ENCODE peak calls at places on chromosome 20, in ten cellular contexts. One of them, this sample, is unnamed. For H3K4me1, the result is how much of the 10 kb centered on the place peaks cover.

GRCh38 chr20:33875055-33875454 is 63.9 kb downstream of the CHMP4B start:
- DNase-seq in heart right ventricle: no peak
- DNase-seq in cardiac muscle cell: no peak
- DNase-seq in A549: no peak
- DNase-seq in endodermal cell: no peak
- DNase-seq in CD8-positive, alpha-beta T cell: no peak
- DNase-seq in astrocyte: no peak
- DNase-seq in mesenchymal stem cell: no peak
- DNase-seq in pancreas: no peak
- DNase-seq in body of pancreas: no peak
- DNase-seq in this sample: no peak

GRCh38 chr20:37363221-37364012 is 17.5 kb downstream of the SRC start:
- DNase-seq in heart right ventricle: no peak
- DNase-seq in cardiac muscle cell: no peak
- DNase-seq in A549: no peak
- DNase-seq in endodermal cell: no peak
- DNase-seq in CD8-positive, alpha-beta T cell: no peak
- DNase-seq in astrocyte: no peak
- DNase-seq in mesenchymal stem cell: no peak
- DNase-seq in pancreas: no peak
- DNase-seq in body of pancreas: peak
- DNase-seq in this sample: no peak

GRCh38 chr20:2692886-2693285 is 306 bp downstream of the EBF4 start:
- DNase-seq in heart right ventricle: no peak
- DNase-seq in cardiac muscle cell: peak
- DNase-seq in A549: peak
- DNase-seq in endodermal cell: peak
- DNase-seq in CD8-positive, alpha-beta T cell: no peak
- DNase-seq in astrocyte: no peak
- DNase-seq in mesenchymal stem cell: no peak
- DNase-seq in pancreas: no peak
- DNase-seq in body of pancreas: peak
- DNase-seq in this sample: no peak

GRCh38 chr20:57787969-57788781 is 78.4 kb upstream of the PMEPA1 start:
- DNase-seq in heart right ventricle: no peak
- DNase-seq in cardiac muscle cell: no peak
- DNase-seq in A549: no peak
- DNase-seq in endodermal cell: peak
- DNase-seq in CD8-positive, alpha-beta T cell: no peak
- DNase-seq in astrocyte: no peak
- DNase-seq in mesenchymal stem cell: no peak
- DNase-seq in pancreas: no peak
- DNase-seq in body of pancreas: no peak
- DNase-seq in this sample: no peak

GRCh38 chr20:47146703-47147102 is 209.8 kb downstream of the ZMYND8 start:
- DNase-seq in heart right ventricle: no peak
- DNase-seq in cardiac muscle cell: peak
- DNase-seq in A549: no peak
- DNase-seq in endodermal cell: no peak
- DNase-seq in CD8-positive, alpha-beta T cell: no peak
- DNase-seq in astrocyte: peak
- DNase-seq in mesenchymal stem cell: peak
- DNase-seq in pancreas: no peak
- DNase-seq in body of pancreas: no peak
- DNase-seq in this sample: no peak

GRCh38 chr20:52682271-52682670 is 289.9 kb upstream of the TSHZ2 start:
- DNase-seq in heart right ventricle: no peak
- DNase-seq in cardiac muscle cell: no peak
- DNase-seq in A549: no peak
- DNase-seq in endodermal cell: no peak
- DNase-seq in CD8-positive, alpha-beta T cell: no peak
- DNase-seq in astrocyte: no peak
- DNase-seq in mesenchymal stem cell: no peak
- DNase-seq in pancreas: no peak
- DNase-seq in body of pancreas: no peak
- DNase-seq in this sample: no peak

GRCh38 chr20:58908941-58909340 is 56.4 kb downstream of the GNAS start:
- DNase-seq in heart right ventricle: no peak
- DNase-seq in cardiac muscle cell: no peak
- DNase-seq in A549: no peak
- DNase-seq in endodermal cell: no peak
- DNase-seq in CD8-positive, alpha-beta T cell: no peak
- DNase-seq in astrocyte: no peak
- DNase-seq in mesenchymal stem cell: no peak
- DNase-seq in pancreas: no peak
- DNase-seq in body of pancreas: no peak
- DNase-seq in this sample: no peak

GRCh38 chr20:34396408-34396807 is 33.3 kb downstream of the ITCH start:
- DNase-seq in heart right ventricle: no peak
- DNase-seq in cardiac muscle cell: no peak
- DNase-seq in A549: no peak
- DNase-seq in endodermal cell: no peak
- DNase-seq in CD8-positive, alpha-beta T cell: no peak
- DNase-seq in astrocyte: no peak
- DNase-seq in mesenchymal stem cell: no peak
- DNase-seq in pancreas: no peak
- DNase-seq in body of pancreas: no peak
- DNase-seq in this sample: no peak

GRCh38 chr20:52361650-52362049 is 170.1 kb upstream of the ZFP64 start:
- DNase-seq in heart right ventricle: no peak
- DNase-seq in cardiac muscle cell: no peak
- DNase-seq in A549: no peak
- DNase-seq in endodermal cell: no peak
- DNase-seq in CD8-positive, alpha-beta T cell: no peak
- DNase-seq in astrocyte: no peak
- DNase-seq in mesenchymal stem cell: no peak
- DNase-seq in pancreas: no peak
- DNase-seq in body of pancreas: no peak
- DNase-seq in this sample: no peak

GRCh38 chr20:59184880-59185447 is 21.3 kb downstream of the ZNF831 start:
- DNase-seq in heart right ventricle: no peak
- DNase-seq in cardiac muscle cell: peak
- DNase-seq in A549: no peak
- DNase-seq in endodermal cell: no peak
- DNase-seq in CD8-positive, alpha-beta T cell: no peak
- DNase-seq in astrocyte: no peak
- DNase-seq in mesenchymal stem cell: no peak
- DNase-seq in pancreas: no peak
- DNase-seq in body of pancreas: no peak
- DNase-seq in this sample: no peak

GRCh38 chr20:50856475-50857041 is 61.7 kb downstream of the BCAS4 start:
- DNase-seq in heart right ventricle: no peak
- DNase-seq in cardiac muscle cell: no peak
- DNase-seq in A549: no peak
- DNase-seq in endodermal cell: no peak
- DNase-seq in CD8-positive, alpha-beta T cell: no peak
- DNase-seq in astrocyte: no peak
- DNase-seq in mesenchymal stem cell: no peak
- DNase-seq in pancreas: no peak
- DNase-seq in body of pancreas: no peak
- DNase-seq in this sample: no peak
- H3K4me1 ChIP-seq in heart right ventricle: under half
- H3K4me1 ChIP-seq in cardiac muscle cell: under half
- H3K4me1 ChIP-seq in A549: under half
- H3K4me1 ChIP-seq in endodermal cell: under half
- H3K4me1 ChIP-seq in CD8-positive, alpha-beta T cell: under half
- H3K4me1 ChIP-seq in astrocyte: under half
- H3K4me1 ChIP-seq in mesenchymal stem cell: under half
- H3K4me1 ChIP-seq in pancreas: under half
- H3K4me1 ChIP-seq in body of pancreas: under half
- H3K4me1 ChIP-seq in this sample: under half

GRCh38 chr20:63732118-63733095 is 4.1 kb upstream of the LIME1 start:
- DNase-seq in heart right ventricle: no peak
- DNase-seq in cardiac muscle cell: no peak
- DNase-seq in A549: no peak
- DNase-seq in endodermal cell: no peak
- DNase-seq in CD8-positive, alpha-beta T cell: no peak
- DNase-seq in astrocyte: no peak
- DNase-seq in mesenchymal stem cell: no peak
- DNase-seq in pancreas: no peak
- DNase-seq in body of pancreas: no peak
- DNase-seq in this sample: no peak
- H3K4me1 ChIP-seq in heart right ventricle: under half
- H3K4me1 ChIP-seq in cardiac muscle cell: under half
- H3K4me1 ChIP-seq in A549: under half
- H3K4me1 ChIP-seq in endodermal cell: under half
- H3K4me1 ChIP-seq in CD8-positive, alpha-beta T cell: half or more
- H3K4me1 ChIP-seq in astrocyte: under half
- H3K4me1 ChIP-seq in mesenchymal stem cell: under half
- H3K4me1 ChIP-seq in pancreas: under half
- H3K4me1 ChIP-seq in body of pancreas: under half
- H3K4me1 ChIP-seq in this sample: under half

DNA sequence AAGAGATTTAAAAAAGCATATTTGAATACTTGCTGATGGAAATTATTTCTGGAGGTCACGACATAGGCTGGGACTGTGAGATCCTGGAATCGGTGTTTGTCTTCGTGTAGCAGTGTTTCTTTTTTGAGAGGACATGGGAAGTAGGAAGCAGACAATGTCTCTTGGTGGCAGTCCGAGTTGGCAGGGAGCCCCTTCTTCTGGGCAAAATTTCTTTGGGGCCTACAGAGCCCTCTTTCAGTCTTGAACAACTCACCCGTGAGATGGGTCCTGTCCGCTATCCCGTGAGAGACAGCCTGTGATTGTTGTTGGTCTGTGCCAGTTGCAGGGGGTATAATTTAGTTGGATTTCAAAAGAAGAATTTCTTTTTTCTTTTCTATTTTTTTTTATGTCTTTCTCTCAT is 785.2 kb downstream of the MAFB start:
- DNase-seq in heart right ventricle: no peak
- DNase-seq in cardiac muscle cell: no peak
- DNase-seq in A549: no peak
- DNase-seq in endodermal cell: no peak
- DNase-seq in CD8-positive, alpha-beta T cell: no peak
- DNase-seq in astrocyte: no peak
- DNase-seq in mesenchymal stem cell: no peak
- DNase-seq in pancreas: no peak
- DNase-seq in body of pancreas: no peak
- DNase-seq in this sample: no peak
- H3K4me1 ChIP-seq in heart right ventricle: under half
- H3K4me1 ChIP-seq in cardiac muscle cell: under half
- H3K4me1 ChIP-seq in A549: under half
- H3K4me1 ChIP-seq in endodermal cell: under half
- H3K4me1 ChIP-seq in CD8-positive, alpha-beta T cell: under half
- H3K4me1 ChIP-seq in astrocyte: under half
- H3K4me1 ChIP-seq in mesenchymal stem cell: under half
- H3K4me1 ChIP-seq in pancreas: under half
- H3K4me1 ChIP-seq in body of pancreas: under half
- H3K4me1 ChIP-seq in this sample: under half

GRCh38 chr20:53870426-53871199 is 199.8 kb downstream of the BCAS1 start:
- DNase-seq in heart right ventricle: no peak
- DNase-seq in cardiac muscle cell: no peak
- DNase-seq in A549: no peak
- DNase-seq in endodermal cell: peak
- DNase-seq in CD8-positive, alpha-beta T cell: no peak
- DNase-seq in astrocyte: no peak
- DNase-seq in mesenchymal stem cell: no peak
- DNase-seq in pancreas: no peak
- DNase-seq in body of pancreas: no peak
- DNase-seq in this sample: no peak

GRCh38 chr20:53872081-53872541 is 198.3 kb downstream of the BCAS1 start:
- DNase-seq in heart right ventricle: no peak
- DNase-seq in cardiac muscle cell: no peak
- DNase-seq in A549: no peak
- DNase-seq in endodermal cell: no peak
- DNase-seq in CD8-positive, alpha-beta T cell: no peak
- DNase-seq in astrocyte: no peak
- DNase-seq in mesenchymal stem cell: no peak
- DNase-seq in pancreas: no peak
- DNase-seq in body of pancreas: no peak
- DNase-seq in this sample: peak

GRCh38 chr20:53871541-53871940 is 198.9 kb downstream of the BCAS1 start:
- DNase-seq in heart right ventricle: no peak
- DNase-seq in cardiac muscle cell: no peak
- DNase-seq in A549: no peak
- DNase-seq in endodermal cell: no peak
- DNase-seq in CD8-positive, alpha-beta T cell: no peak
- DNase-seq in astrocyte: no peak
- DNase-seq in mesenchymal stem cell: no peak
- DNase-seq in pancreas: no peak
- DNase-seq in body of pancreas: no peak
- DNase-seq in this sample: no peak

GRCh38 chr20:53867741-53868351 is 202.5 kb downstream of the BCAS1 start:
- DNase-seq in heart right ventricle: no peak
- DNase-seq in cardiac muscle cell: no peak
- DNase-seq in A549: no peak
- DNase-seq in endodermal cell: no peak
- DNase-seq in CD8-positive, alpha-beta T cell: no peak
- DNase-seq in astrocyte: no peak
- DNase-seq in mesenchymal stem cell: no peak
- DNase-seq in pancreas: no peak
- DNase-seq in body of pancreas: no peak
- DNase-seq in this sample: no peak

GRCh38 chr20:53869466-53870258 is 200.7 kb downstream of the BCAS1 start:
- DNase-seq in heart right ventricle: peak
- DNase-seq in cardiac muscle cell: peak
- DNase-seq in A549: peak
- DNase-seq in endodermal cell: peak
- DNase-seq in CD8-positive, alpha-beta T cell: peak
- DNase-seq in astrocyte: peak
- DNase-seq in mesenchymal stem cell: peak
- DNase-seq in pancreas: peak
- DNase-seq in body of pancreas: peak
- DNase-seq in this sample: peak
- H3K4me1 ChIP-seq in heart right ventricle: half or more
- H3K4me1 ChIP-seq in cardiac muscle cell: under half
- H3K4me1 ChIP-seq in A549: half or more
- H3K4me1 ChIP-seq in endodermal cell: under half
- H3K4me1 ChIP-seq in CD8-positive, alpha-beta T cell: half or more
- H3K4me1 ChIP-seq in astrocyte: under half
- H3K4me1 ChIP-seq in mesenchymal stem cell: under half
- H3K4me1 ChIP-seq in pancreas: half or more
- H3K4me1 ChIP-seq in body of pancreas: half or more
- H3K4me1 ChIP-seq in this sample: half or more